ENCODE peak calls at places on chromosomes 5 and 9, in five cellular contexts. V, N, E, L and H are unnamed samples.

GRCh38 chr5:131068893-131069643 is 96.0 kb downstream of the HINT1 start:
- DNase-seq in E (no peak), V (no peak), L (peak; percentile 39), N (no peak), H (no peak)

GRCh38 chr9:127278372-127278771 is 13.8 kb downstream of the GARNL3 start:
- DNase-seq in N (no peak), V (no peak), L (no peak), E (no peak), H (no peak)

GRCh38 chr9:34987160-34988040 is 2.1 kb upstream of the DNAJB5 start:
- DNase-seq in L (no peak), N (no peak), V (no peak), E (no peak), H (no peak)

GRCh38 chr5:118736396-118736795 is 252.0 kb downstream of the DTWD2 start:
- DNase-seq in N (no peak), E (no peak), V (no peak), L (no peak), H (no peak)

GRCh38 chr5:145858929-145859328 is 13.9 kb downstream of the GRXCR2 start:
- DNase-seq in V (no peak), N (peak; percentile 69), L (no peak), E (no peak), H (no peak)

GRCh38 chr5:180333661-180334060 is 19.5 kb downstream of the GFPT2 start:
- DNase-seq in E (no peak), V (no peak), L (no peak), N (peak; percentile 88), H (no peak)

GRCh38 chr9:97737429-97737828 is 40.3 kb upstream of the XPA start:
- DNase-seq in L (no peak), E (no peak), N (no peak), V (no peak), H (no peak)

GRCh38 chr5:157447246-157447645 is 12.8 kb upstream of the NIPAL4 start:
- DNase-seq in L (no peak), V (no peak), E (no peak), N (no peak), H (no peak)

GRCh38 chr5:36728697-36729543 is 122.5 kb downstream of the SLC1A3 start:
- DNase-seq in V (peak; percentile 41), N (peak; percentile 56), E (no peak), L (no peak), H (peak; percentile 20)

GRCh38 chr5:98110791-98111190 is 662.7 kb upstream of the RGMB start:
- DNase-seq in N (peak; percentile 14), E (no peak), V (no peak), L (no peak), H (no peak)

GRCh38 chr9:38358390-38359296 is 33.9 kb upstream of the ALDH1B1 start:
- DNase-seq in L (no peak), N (peak; percentile 43), E (no peak), V (no peak), H (no peak)

GRCh38 chr5:20678814-20679298 is 690.9 kb upstream of the CDH18 start:
- DNase-seq in L (no peak), N (peak; percentile 95), V (peak; percentile 41), E (no peak), H (no peak)

GRCh38 chr9:134996591-134997530 is 79.1 kb upstream of the FCN1 start:
- DNase-seq in N (no peak), E (peak; percentile 38), V (no peak), L (no peak), H (no peak)

GRCh38 chr9:129278391-129279237 is 100.6 kb upstream of the IER5L start:
- DNase-seq in E (peak; percentile 60), L (no peak), N (peak; percentile 50), V (no peak), H (no peak)

GRCh38 chr5:150291388-150292385 is 2.1 kb upstream of the CAMK2A start:
- DNase-seq in N (peak; percentile 59), V (no peak), L (no peak), E (no peak), H (no peak)

GRCh38 chr9:19698960-19699359 is 89.9 kb downstream of the SLC24A2 start:
- DNase-seq in V (no peak), L (no peak), N (no peak), E (no peak), H (no peak)

GRCh38 chr5:108720416-108720815 is 27.3 kb upstream of the FER start:
- DNase-seq in N (peak; percentile 25), V (no peak), L (peak; percentile 55), E (no peak), H (no peak)

GRCh38 chr5:1468247-1468612 is 23.0 kb upstream of the SLC6A3 start:
- DNase-seq in L (no peak), V (no peak), N (no peak), E (peak; percentile 41), H (no peak)

GRCh38 chr5:135353952-135354721 is 44.9 kb downstream of the MACROH2A1 start:
- DNase-seq in L (no peak), N (peak; percentile 96), V (peak; percentile 84), E (no peak), H (no peak)

GRCh38 chr5:1517838-1518237 is 5.9 kb downstream of the LPCAT1 start:
- DNase-seq in E (peak; percentile 45), V (no peak), N (no peak), L (no peak), H (no peak)

GRCh38 chr5:150637245-150638052 is 3.0 kb upstream of the SYNPO start:
- DNase-seq in N (peak; percentile 96), E (no peak), V (peak; percentile 75), L (no peak), H (no peak)

GRCh38 chr5:195401-196160 is 4.3 kb downstream of the LRRC14B start:
- DNase-seq in N (no peak), V (no peak), L (no peak), E (no peak), H (no peak)

DNA sequence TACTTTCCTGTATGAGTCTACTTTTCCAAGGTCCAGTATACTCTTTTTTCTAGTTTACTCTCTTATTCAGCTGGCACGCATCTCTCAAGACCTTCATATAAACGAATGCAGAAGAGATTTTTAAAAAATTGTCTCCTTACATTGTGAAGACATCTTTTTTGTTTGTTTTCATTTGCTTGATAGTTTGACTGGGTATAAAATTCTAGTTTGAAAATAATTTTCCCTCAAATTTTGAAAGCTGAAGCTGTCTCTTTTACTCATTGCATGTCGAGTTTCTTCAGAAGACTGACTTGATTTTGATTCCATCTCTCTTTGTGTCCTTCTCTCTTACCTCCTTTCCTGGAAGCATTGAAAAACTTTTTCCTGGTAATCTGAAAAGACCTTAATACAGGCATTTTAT is 3.1 kb upstream of the PCDHB11 start:
- DNase-seq in L (no peak), N (no peak), V (no peak), E (no peak), H (no peak)
- H3K9me3 ChIP-seq in L (no peaks in the 10 kb centered on the region), N (no peaks in the 10 kb centered on the region), V (peaks cover 20% of the 10 kb centered on the region), E (peaks cover 69% of the 10 kb centered on the region), H (peaks cover 85% of the 10 kb centered on the region)

DNA sequence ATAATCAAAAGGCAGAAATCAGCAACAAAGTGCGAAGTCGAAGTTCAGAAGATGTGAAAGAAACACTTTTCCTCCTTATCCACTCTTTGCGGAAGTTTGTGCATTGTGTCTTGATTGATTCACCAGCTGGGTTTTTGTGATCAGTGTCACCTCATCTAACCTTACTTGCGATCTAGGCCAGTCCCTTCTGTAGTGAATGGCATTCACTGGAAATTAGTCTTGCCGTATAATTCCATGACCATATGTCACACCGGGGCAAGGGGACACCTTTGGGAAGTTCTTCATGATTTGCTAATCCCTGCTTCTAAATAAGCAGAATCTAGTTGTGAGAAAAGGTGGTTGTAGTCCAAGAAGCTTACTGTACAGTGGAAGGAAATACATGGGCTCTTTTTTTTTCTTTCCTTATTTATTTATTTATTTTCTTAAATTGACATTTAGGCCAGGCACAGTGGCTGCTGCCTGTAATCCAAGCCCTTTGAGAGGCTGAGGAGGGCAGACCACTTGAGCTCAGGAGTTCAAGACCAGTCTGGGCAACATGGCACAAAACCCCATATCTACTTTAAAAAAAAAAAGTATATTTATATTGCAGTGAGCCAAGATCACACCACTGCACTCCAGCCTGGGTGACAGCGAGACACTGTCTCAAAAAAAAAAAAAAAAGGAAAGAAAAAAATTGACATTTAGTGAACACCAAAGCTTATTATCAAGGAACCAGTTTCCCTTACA is 7.8 kb downstream of the RAI14 start:
- DNase-seq in N (no peak), V (no peak), E (no peak), L (no peak), H (no peak)
- H3K9me3 ChIP-seq in N (no peaks in the 10 kb centered on the region), V (no peaks in the 10 kb centered on the region), E (no peaks in the 10 kb centered on the region), L (no peaks in the 10 kb centered on the region), H (no peaks in the 10 kb centered on the region)

DNA sequence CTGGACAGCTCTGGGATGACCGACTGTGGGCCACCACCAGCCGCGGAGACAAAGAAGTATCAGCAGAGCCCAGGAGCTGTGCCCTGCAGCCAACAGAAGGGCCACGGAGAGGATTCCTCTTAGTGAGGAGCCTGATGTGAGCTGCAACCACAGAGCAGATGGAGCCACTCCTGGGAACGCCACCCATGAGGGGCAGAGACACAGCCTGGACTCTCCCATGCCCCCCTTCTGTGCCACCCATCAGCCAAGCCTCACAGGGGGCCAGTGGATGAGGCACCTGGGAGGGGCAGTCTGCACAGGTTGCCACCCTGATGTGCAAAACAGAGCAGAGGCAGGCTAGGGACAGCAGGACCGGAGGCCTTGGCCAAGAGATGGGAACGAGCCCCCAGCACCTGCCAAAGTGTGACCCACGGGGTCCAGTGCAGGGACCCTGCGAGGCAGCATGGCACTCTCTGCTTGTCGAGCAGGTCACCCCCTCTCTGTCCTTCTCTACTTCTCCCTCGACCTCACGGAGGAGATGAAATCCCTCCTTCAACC is 380.7 kb upstream of the IRX1 start:
- DNase-seq in E (no peak), L (no peak), V (no peak), N (no peak), H (no peak)
- H3K9me3 ChIP-seq in E (no peaks in the 10 kb centered on the region), L (no peaks in the 10 kb centered on the region), V (peaks cover 93% of the 10 kb centered on the region), N (no peaks in the 10 kb centered on the region), H (no peaks in the 10 kb centered on the region)

DNA sequence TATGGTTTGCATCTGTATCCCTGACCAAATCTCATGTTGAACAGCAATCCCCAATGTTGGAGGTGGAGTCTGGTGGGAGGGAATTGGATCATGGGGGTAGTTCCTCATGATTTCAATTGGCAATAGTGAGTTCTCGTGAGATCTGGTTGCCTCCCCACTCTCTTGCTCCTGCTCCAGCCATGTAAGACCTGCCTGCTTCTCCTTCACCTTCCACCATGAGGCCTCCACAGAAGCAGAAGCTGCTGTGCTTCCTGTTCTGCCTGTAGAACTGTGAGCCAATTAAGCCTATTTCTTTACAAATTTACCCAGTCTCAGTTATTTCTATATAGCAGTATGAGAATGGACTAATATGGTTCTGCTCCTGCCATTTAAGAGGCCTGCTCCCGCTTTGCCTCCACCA is 32.9 kb downstream of the SCAI start:
- DNase-seq in N (no peak), V (no peak), L (no peak), E (no peak), H (no peak)
- H3K9me3 ChIP-seq in N (no peaks in the 10 kb centered on the region), V (peaks cover 11% of the 10 kb centered on the region), L (peaks cover 2% of the 10 kb centered on the region), E (no peaks in the 10 kb centered on the region), H (peaks cover 9% of the 10 kb centered on the region)